ENCODE peak calls at places on chromosomes 2 and 18, in six cellular contexts. One of them, this sample, is unnamed.

GRCh38 chr2:46814160-46814559 is 101.4 kb downstream of the MCFD2 start:
- DNase-seq in effector memory CD4-positive, alpha-beta T cell: no peak
- DNase-seq in cardiac fibroblast: peak; percentile 84
- DNase-seq in head of caudate nucleus: no peak
- DNase-seq in HTR-8/SVneo: no peak
- DNase-seq in central memory CD4-positive, alpha-beta T cell: no peak
- DNase-seq in this sample: no peak

GRCh38 chr2:158894078-158894477 is 74.4 kb upstream of the TANC1 start:
- DNase-seq in effector memory CD4-positive, alpha-beta T cell: no peak
- DNase-seq in cardiac fibroblast: peak; percentile 67
- DNase-seq in head of caudate nucleus: no peak
- DNase-seq in HTR-8/SVneo: peak; percentile 46
- DNase-seq in central memory CD4-positive, alpha-beta T cell: no peak
- DNase-seq in this sample: no peak

GRCh38 chr2:165911231-165911630 is 42.3 kb downstream of the TTC21B start:
- DNase-seq in effector memory CD4-positive, alpha-beta T cell: no peak
- DNase-seq in cardiac fibroblast: peak; percentile 76
- DNase-seq in head of caudate nucleus: no peak
- DNase-seq in HTR-8/SVneo: no peak
- DNase-seq in central memory CD4-positive, alpha-beta T cell: no peak
- DNase-seq in this sample: no peak

GRCh38 chr2:150567771-150568278 is 80.4 kb upstream of the RND3 start:
- DNase-seq in effector memory CD4-positive, alpha-beta T cell: no peak
- DNase-seq in cardiac fibroblast: peak; percentile 53
- DNase-seq in head of caudate nucleus: no peak
- DNase-seq in HTR-8/SVneo: no peak
- DNase-seq in central memory CD4-positive, alpha-beta T cell: no peak
- DNase-seq in this sample: no peak

GRCh38 chr2:54954705-54955357 is 95.4 kb downstream of the RTN4 start:
- DNase-seq in effector memory CD4-positive, alpha-beta T cell: no peak
- DNase-seq in cardiac fibroblast: no peak
- DNase-seq in head of caudate nucleus: peak; percentile 87
- DNase-seq in HTR-8/SVneo: no peak
- DNase-seq in central memory CD4-positive, alpha-beta T cell: no peak
- DNase-seq in this sample: no peak

GRCh38 chr2:42934568-42935258 is 142.3 kb upstream of the HAAO start:
- DNase-seq in effector memory CD4-positive, alpha-beta T cell: no peak
- DNase-seq in cardiac fibroblast: no peak
- DNase-seq in head of caudate nucleus: no peak
- DNase-seq in HTR-8/SVneo: no peak
- DNase-seq in central memory CD4-positive, alpha-beta T cell: no peak
- DNase-seq in this sample: no peak

GRCh38 chr2:230794472-230794871 is 70.3 kb upstream of the ITM2C start:
- DNase-seq in effector memory CD4-positive, alpha-beta T cell: peak; percentile 14
- DNase-seq in cardiac fibroblast: peak; percentile 61
- DNase-seq in head of caudate nucleus: no peak
- DNase-seq in HTR-8/SVneo: no peak
- DNase-seq in central memory CD4-positive, alpha-beta T cell: peak; percentile 34
- DNase-seq in this sample: no peak

GRCh38 chr2:130261970-130262760 is 63.9 kb upstream of the TUBA3E start:
- DNase-seq in effector memory CD4-positive, alpha-beta T cell: no peak
- DNase-seq in cardiac fibroblast: peak; percentile 27
- DNase-seq in head of caudate nucleus: no peak
- DNase-seq in HTR-8/SVneo: no peak
- DNase-seq in central memory CD4-positive, alpha-beta T cell: no peak
- DNase-seq in this sample: no peak

GRCh38 chr2:100554788-100555407 is 7.9 kb upstream of the PDCL3 start:
- DNase-seq in effector memory CD4-positive, alpha-beta T cell: no peak
- DNase-seq in cardiac fibroblast: no peak
- DNase-seq in head of caudate nucleus: no peak
- DNase-seq in HTR-8/SVneo: no peak
- DNase-seq in central memory CD4-positive, alpha-beta T cell: peak; percentile 21
- DNase-seq in this sample: no peak

GRCh38 chr2:196238836-196239380 is 67.5 kb upstream of the STK17B start:
- DNase-seq in effector memory CD4-positive, alpha-beta T cell: no peak
- DNase-seq in cardiac fibroblast: no peak
- DNase-seq in head of caudate nucleus: no peak
- DNase-seq in HTR-8/SVneo: no peak
- DNase-seq in central memory CD4-positive, alpha-beta T cell: no peak
- DNase-seq in this sample: no peak

GRCh38 chr2:82790277-82791021 is 1668.6 kb downstream of the SUCLG1 start:
- DNase-seq in effector memory CD4-positive, alpha-beta T cell: no peak
- DNase-seq in cardiac fibroblast: peak; percentile 64
- DNase-seq in head of caudate nucleus: no peak
- DNase-seq in HTR-8/SVneo: no peak
- DNase-seq in central memory CD4-positive, alpha-beta T cell: no peak
- DNase-seq in this sample: peak; percentile 88

GRCh38 chr2:71581015-71581414 is 127.7 kb downstream of the DYSF start:
- DNase-seq in effector memory CD4-positive, alpha-beta T cell: no peak
- DNase-seq in cardiac fibroblast: no peak
- DNase-seq in head of caudate nucleus: no peak
- DNase-seq in HTR-8/SVneo: no peak
- DNase-seq in central memory CD4-positive, alpha-beta T cell: no peak
- DNase-seq in this sample: no peak

GRCh38 chr2:46849741-46850474 is 65.7 kb downstream of the MCFD2 start:
- DNase-seq in effector memory CD4-positive, alpha-beta T cell: no peak
- DNase-seq in cardiac fibroblast: peak; percentile 87
- DNase-seq in head of caudate nucleus: no peak
- DNase-seq in HTR-8/SVneo: no peak
- DNase-seq in central memory CD4-positive, alpha-beta T cell: no peak
- DNase-seq in this sample: peak; percentile 83

GRCh38 chr2:217790681-217791392 is 212.0 kb downstream of the TNS1 start:
- DNase-seq in effector memory CD4-positive, alpha-beta T cell: no peak
- DNase-seq in cardiac fibroblast: peak; percentile 79
- DNase-seq in head of caudate nucleus: peak; percentile 85
- DNase-seq in HTR-8/SVneo: no peak
- DNase-seq in central memory CD4-positive, alpha-beta T cell: no peak
- DNase-seq in this sample: peak; percentile 26

GRCh38 chr18:10726198-10727068 is 200.6 kb downstream of the NAPG start:
- DNase-seq in effector memory CD4-positive, alpha-beta T cell: no peak
- DNase-seq in cardiac fibroblast: no peak
- DNase-seq in head of caudate nucleus: peak; percentile 65
- DNase-seq in HTR-8/SVneo: no peak
- DNase-seq in central memory CD4-positive, alpha-beta T cell: no peak
- DNase-seq in this sample: no peak

GRCh38 chr2:29560566-29560965 is 360.8 kb downstream of the ALK start:
- DNase-seq in effector memory CD4-positive, alpha-beta T cell: no peak
- DNase-seq in cardiac fibroblast: no peak
- DNase-seq in head of caudate nucleus: no peak
- DNase-seq in HTR-8/SVneo: no peak
- DNase-seq in central memory CD4-positive, alpha-beta T cell: no peak
- DNase-seq in this sample: no peak

GRCh38 chr2:1750935-1751767 is 6.8 kb upstream of the PXDN start:
- DNase-seq in effector memory CD4-positive, alpha-beta T cell: no peak
- DNase-seq in cardiac fibroblast: peak; percentile 89
- DNase-seq in head of caudate nucleus: peak; percentile 68
- DNase-seq in HTR-8/SVneo: peak; percentile 86
- DNase-seq in central memory CD4-positive, alpha-beta T cell: no peak
- DNase-seq in this sample: peak; percentile 72

GRCh38 chr2:195837987-195838386 is 181.0 kb downstream of the SLC39A10 start:
- DNase-seq in effector memory CD4-positive, alpha-beta T cell: no peak
- DNase-seq in cardiac fibroblast: peak; percentile 34
- DNase-seq in head of caudate nucleus: no peak
- DNase-seq in HTR-8/SVneo: no peak
- DNase-seq in central memory CD4-positive, alpha-beta T cell: no peak
- DNase-seq in this sample: no peak

GRCh38 chr2:33763671-33764310 is 164.7 kb upstream of the FAM98A start:
- DNase-seq in effector memory CD4-positive, alpha-beta T cell: no peak
- DNase-seq in cardiac fibroblast: no peak
- DNase-seq in head of caudate nucleus: no peak
- DNase-seq in HTR-8/SVneo: no peak
- DNase-seq in central memory CD4-positive, alpha-beta T cell: no peak
- DNase-seq in this sample: no peak

GRCh38 chr2:158999458-158999857 is 31.0 kb downstream of the TANC1 start:
- DNase-seq in effector memory CD4-positive, alpha-beta T cell: no peak
- DNase-seq in cardiac fibroblast: peak; percentile 73
- DNase-seq in head of caudate nucleus: no peak
- DNase-seq in HTR-8/SVneo: no peak
- DNase-seq in central memory CD4-positive, alpha-beta T cell: no peak
- DNase-seq in this sample: peak; percentile 38

GRCh38 chr2:76415821-76416220 is 705.1 kb upstream of the GCFC2 start:
- DNase-seq in effector memory CD4-positive, alpha-beta T cell: no peak
- DNase-seq in cardiac fibroblast: no peak
- DNase-seq in head of caudate nucleus: no peak
- DNase-seq in HTR-8/SVneo: no peak
- DNase-seq in central memory CD4-positive, alpha-beta T cell: no peak
- DNase-seq in this sample: no peak

GRCh38 chr18:34738173-34738894 is 28.2 kb downstream of the DTNA start:
- DNase-seq in effector memory CD4-positive, alpha-beta T cell: no peak
- DNase-seq in cardiac fibroblast: peak; percentile 34
- DNase-seq in head of caudate nucleus: peak; percentile 46
- DNase-seq in HTR-8/SVneo: no peak
- DNase-seq in central memory CD4-positive, alpha-beta T cell: no peak
- DNase-seq in this sample: peak; percentile 19

GRCh38 chr2:222939208-222939846 is 78.5 kb downstream of the ACSL3 start:
- DNase-seq in effector memory CD4-positive, alpha-beta T cell: no peak
- DNase-seq in cardiac fibroblast: peak; percentile 82
- DNase-seq in head of caudate nucleus: no peak
- DNase-seq in HTR-8/SVneo: peak; percentile 27
- DNase-seq in central memory CD4-positive, alpha-beta T cell: peak; percentile 30
- DNase-seq in this sample: peak; percentile 70

GRCh38 chr18:73848656-73849055 is 299.0 kb downstream of the FBXO15 start:
- DNase-seq in effector memory CD4-positive, alpha-beta T cell: no peak
- DNase-seq in cardiac fibroblast: peak; percentile 87
- DNase-seq in head of caudate nucleus: no peak
- DNase-seq in HTR-8/SVneo: no peak
- DNase-seq in central memory CD4-positive, alpha-beta T cell: no peak
- DNase-seq in this sample: no peak

GRCh38 chr2:28658369-28658768 is 93.3 kb upstream of the PPP1CB start:
- DNase-seq in effector memory CD4-positive, alpha-beta T cell: no peak
- DNase-seq in cardiac fibroblast: peak; percentile 71
- DNase-seq in head of caudate nucleus: no peak
- DNase-seq in HTR-8/SVneo: no peak
- DNase-seq in central memory CD4-positive, alpha-beta T cell: no peak
- DNase-seq in this sample: no peak

GRCh38 chr2:172791953-172792352 is 56.3 kb downstream of the RAPGEF4 start:
- DNase-seq in effector memory CD4-positive, alpha-beta T cell: no peak
- DNase-seq in cardiac fibroblast: no peak
- DNase-seq in head of caudate nucleus: no peak
- DNase-seq in HTR-8/SVneo: no peak
- DNase-seq in central memory CD4-positive, alpha-beta T cell: no peak
- DNase-seq in this sample: no peak

GRCh38 chr18:61908661-61909060 is 15.9 kb upstream of the RNF152 start:
- DNase-seq in effector memory CD4-positive, alpha-beta T cell: no peak
- DNase-seq in cardiac fibroblast: no peak
- DNase-seq in head of caudate nucleus: no peak
- DNase-seq in HTR-8/SVneo: no peak
- DNase-seq in central memory CD4-positive, alpha-beta T cell: no peak
- DNase-seq in this sample: no peak

GRCh38 chr18:10119991-10120390 is 206.2 kb downstream of the VAPA start:
- DNase-seq in effector memory CD4-positive, alpha-beta T cell: no peak
- DNase-seq in cardiac fibroblast: no peak
- DNase-seq in head of caudate nucleus: no peak
- DNase-seq in HTR-8/SVneo: no peak
- DNase-seq in central memory CD4-positive, alpha-beta T cell: no peak
- DNase-seq in this sample: no peak

GRCh38 chr2:24971300-24971549 is 530 bp downstream of the DNAJC27 start:
- DNase-seq in effector memory CD4-positive, alpha-beta T cell: peak; percentile 2
- DNase-seq in cardiac fibroblast: no peak
- DNase-seq in head of caudate nucleus: peak; percentile 47
- DNase-seq in HTR-8/SVneo: no peak
- DNase-seq in central memory CD4-positive, alpha-beta T cell: no peak
- DNase-seq in this sample: no peak

GRCh38 chr2:51103205-51103604 is 71.3 kb upstream of the NRXN1 start:
- DNase-seq in effector memory CD4-positive, alpha-beta T cell: no peak
- DNase-seq in cardiac fibroblast: peak; percentile 54
- DNase-seq in head of caudate nucleus: no peak
- DNase-seq in HTR-8/SVneo: peak; percentile 54
- DNase-seq in central memory CD4-positive, alpha-beta T cell: no peak
- DNase-seq in this sample: peak; percentile 53

GRCh38 chr2:108401800-108402199 is 24.0 kb downstream of the SULT1C4 start:
- DNase-seq in effector memory CD4-positive, alpha-beta T cell: no peak
- DNase-seq in cardiac fibroblast: no peak
- DNase-seq in head of caudate nucleus: no peak
- DNase-seq in HTR-8/SVneo: no peak
- DNase-seq in central memory CD4-positive, alpha-beta T cell: no peak
- DNase-seq in this sample: no peak

GRCh38 chr18:6947328-6948030 is 170.1 kb downstream of the LAMA1 start:
- DNase-seq in effector memory CD4-positive, alpha-beta T cell: no peak
- DNase-seq in cardiac fibroblast: no peak
- DNase-seq in head of caudate nucleus: no peak
- DNase-seq in HTR-8/SVneo: no peak
- DNase-seq in central memory CD4-positive, alpha-beta T cell: no peak
- DNase-seq in this sample: no peak

GRCh38 chr2:101386599-101387150 is 628 bp downstream of the CREG2 start:
- DNase-seq in effector memory CD4-positive, alpha-beta T cell: no peak
- DNase-seq in cardiac fibroblast: no peak
- DNase-seq in head of caudate nucleus: no peak
- DNase-seq in HTR-8/SVneo: no peak
- DNase-seq in central memory CD4-positive, alpha-beta T cell: no peak
- DNase-seq in this sample: no peak

GRCh38 chr2:34936089-34936488 is 1337.0 kb upstream of the FAM98A start:
- DNase-seq in effector memory CD4-positive, alpha-beta T cell: no peak
- DNase-seq in cardiac fibroblast: no peak
- DNase-seq in head of caudate nucleus: no peak
- DNase-seq in HTR-8/SVneo: no peak
- DNase-seq in central memory CD4-positive, alpha-beta T cell: no peak
- DNase-seq in this sample: no peak

GRCh38 chr2:151472966-151473365 is 63.3 kb downstream of the RIF1 start:
- DNase-seq in effector memory CD4-positive, alpha-beta T cell: no peak
- DNase-seq in cardiac fibroblast: no peak
- DNase-seq in head of caudate nucleus: no peak
- DNase-seq in HTR-8/SVneo: no peak
- DNase-seq in central memory CD4-positive, alpha-beta T cell: no peak
- DNase-seq in this sample: no peak

GRCh38 chr2:180761224-180761623 is 219.2 kb upstream of the UBE2E3 start:
- DNase-seq in effector memory CD4-positive, alpha-beta T cell: no peak
- DNase-seq in cardiac fibroblast: peak; percentile 69
- DNase-seq in head of caudate nucleus: no peak
- DNase-seq in HTR-8/SVneo: peak; percentile 20
- DNase-seq in central memory CD4-positive, alpha-beta T cell: no peak
- DNase-seq in this sample: peak; percentile 58

GRCh38 chr2:239371726-239372686 is 28.8 kb downstream of the HDAC4 start:
- DNase-seq in effector memory CD4-positive, alpha-beta T cell: no peak
- DNase-seq in cardiac fibroblast: no peak
- DNase-seq in head of caudate nucleus: no peak
- DNase-seq in HTR-8/SVneo: no peak
- DNase-seq in central memory CD4-positive, alpha-beta T cell: no peak
- DNase-seq in this sample: no peak

GRCh38 chr2:26843041-26843440 is 4.9 kb upstream of the DPYSL5 start:
- DNase-seq in effector memory CD4-positive, alpha-beta T cell: no peak
- DNase-seq in cardiac fibroblast: no peak
- DNase-seq in head of caudate nucleus: no peak
- DNase-seq in HTR-8/SVneo: no peak
- DNase-seq in central memory CD4-positive, alpha-beta T cell: no peak
- DNase-seq in this sample: no peak

GRCh38 chr2:201108341-201108740 is 7.6 kb upstream of the CFLAR start:
- DNase-seq in effector memory CD4-positive, alpha-beta T cell: no peak
- DNase-seq in cardiac fibroblast: no peak
- DNase-seq in head of caudate nucleus: no peak
- DNase-seq in HTR-8/SVneo: no peak
- DNase-seq in central memory CD4-positive, alpha-beta T cell: no peak
- DNase-seq in this sample: no peak

This sample was measured in RCC 7860.